ENCODE peak calls at places on chromosomes 12 and 14, in eight cellular contexts. One of them, this sample, is unnamed. For H3K4me1, the result is how much of the 10 kb centered on the place peaks cover.

GRCh38 chr12:96427269-96427729 is 27.1 kb upstream of the CDK17 start:
- DNase-seq in transverse colon: peak
- DNase-seq in heart right ventricle: peak
- DNase-seq in RWPE2: peak
- DNase-seq in upper lobe of right lung: no peak
- DNase-seq in pancreas: peak
- DNase-seq in A549: peak
- DNase-seq in gastrocnemius medialis: peak
- DNase-seq in this sample: no peak

GRCh38 chr12:10395390-10395998 is 5.7 kb upstream of the KLRK1 start:
- DNase-seq in RWPE2: no peak
- DNase-seq in heart right ventricle: peak
- DNase-seq in A549: peak
- DNase-seq in gastrocnemius medialis: peak
- DNase-seq in transverse colon: peak
- DNase-seq in upper lobe of right lung: no peak
- DNase-seq in pancreas: no peak
- DNase-seq in this sample: no peak

GRCh38 chr14:85471156-85471555 is 58.8 kb upstream of the FLRT2 start:
- DNase-seq in gastrocnemius medialis: no peak
- DNase-seq in upper lobe of right lung: no peak
- DNase-seq in pancreas: no peak
- DNase-seq in heart right ventricle: no peak
- DNase-seq in A549: no peak
- DNase-seq in transverse colon: no peak
- DNase-seq in RWPE2: no peak
- DNase-seq in this sample: no peak

GRCh38 chr14:71481215-71481614 is 451.0 kb upstream of the RGS6 start:
- DNase-seq in transverse colon: no peak
- DNase-seq in RWPE2: no peak
- DNase-seq in heart right ventricle: no peak
- DNase-seq in pancreas: no peak
- DNase-seq in gastrocnemius medialis: no peak
- DNase-seq in A549: no peak
- DNase-seq in upper lobe of right lung: no peak
- DNase-seq in this sample: no peak

GRCh38 chr12:90909069-90909676 is 45.8 kb downstream of the CCER1 start:
- DNase-seq in A549: peak
- DNase-seq in gastrocnemius medialis: no peak
- DNase-seq in RWPE2: no peak
- DNase-seq in heart right ventricle: peak
- DNase-seq in pancreas: no peak
- DNase-seq in upper lobe of right lung: no peak
- DNase-seq in transverse colon: no peak
- DNase-seq in this sample: no peak

GRCh38 chr12:116694653-116695463 is 43.0 kb downstream of the SPRING1 start:
- DNase-seq in RWPE2: no peak
- DNase-seq in gastrocnemius medialis: no peak
- DNase-seq in heart right ventricle: no peak
- DNase-seq in A549: no peak
- DNase-seq in pancreas: no peak
- DNase-seq in transverse colon: no peak
- DNase-seq in upper lobe of right lung: no peak
- DNase-seq in this sample: no peak

GRCh38 chr12:126385785-126386184 is 1320.5 kb downstream of the AACS start:
- DNase-seq in heart right ventricle: no peak
- DNase-seq in transverse colon: no peak
- DNase-seq in gastrocnemius medialis: no peak
- DNase-seq in RWPE2: no peak
- DNase-seq in pancreas: no peak
- DNase-seq in A549: no peak
- DNase-seq in upper lobe of right lung: no peak
- DNase-seq in this sample: no peak

GRCh38 chr14:94893411-94894160 is 123.7 kb upstream of the GSC start:
- DNase-seq in RWPE2: no peak
- DNase-seq in heart right ventricle: no peak
- DNase-seq in pancreas: no peak
- DNase-seq in upper lobe of right lung: no peak
- DNase-seq in transverse colon: no peak
- DNase-seq in gastrocnemius medialis: no peak
- DNase-seq in A549: no peak
- DNase-seq in this sample: no peak

GRCh38 chr12:30908389-30909087 is 18.0 kb upstream of the TSPAN11 start:
- DNase-seq in RWPE2: no peak
- DNase-seq in transverse colon: no peak
- DNase-seq in gastrocnemius medialis: no peak
- DNase-seq in upper lobe of right lung: no peak
- DNase-seq in heart right ventricle: no peak
- DNase-seq in pancreas: no peak
- DNase-seq in A549: no peak
- DNase-seq in this sample: no peak

GRCh38 chr12:49627752-49628360 is 4.5 kb downstream of the PRPF40B start:
- DNase-seq in A549: no peak
- DNase-seq in transverse colon: no peak
- DNase-seq in upper lobe of right lung: no peak
- DNase-seq in pancreas: no peak
- DNase-seq in gastrocnemius medialis: no peak
- DNase-seq in RWPE2: no peak
- DNase-seq in heart right ventricle: no peak
- DNase-seq in this sample: no peak

GRCh38 chr12:20214286-20214685 is 154.1 kb upstream of the PDE3A start:
- DNase-seq in A549: no peak
- DNase-seq in upper lobe of right lung: no peak
- DNase-seq in RWPE2: no peak
- DNase-seq in transverse colon: no peak
- DNase-seq in pancreas: no peak
- DNase-seq in gastrocnemius medialis: no peak
- DNase-seq in heart right ventricle: no peak
- DNase-seq in this sample: no peak

GRCh38 chr12:114479831-114480230 is 73.9 kb upstream of the TBX5 start:
- DNase-seq in RWPE2: no peak
- DNase-seq in upper lobe of right lung: no peak
- DNase-seq in A549: no peak
- DNase-seq in gastrocnemius medialis: no peak
- DNase-seq in heart right ventricle: no peak
- DNase-seq in pancreas: no peak
- DNase-seq in transverse colon: no peak
- DNase-seq in this sample: no peak

GRCh38 chr12:8045952-8046944 is 13.7 kb downstream of the FOXJ2 start:
- DNase-seq in RWPE2: no peak
- DNase-seq in upper lobe of right lung: peak
- DNase-seq in heart right ventricle: peak
- DNase-seq in gastrocnemius medialis: peak
- DNase-seq in A549: peak
- DNase-seq in transverse colon: peak
- DNase-seq in pancreas: peak
- DNase-seq in this sample: peak

GRCh38 chr14:49966304-49966809 is 73.5 kb downstream of the ARF6 start:
- DNase-seq in pancreas: peak
- DNase-seq in A549: peak
- DNase-seq in gastrocnemius medialis: no peak
- DNase-seq in RWPE2: no peak
- DNase-seq in upper lobe of right lung: no peak
- DNase-seq in heart right ventricle: no peak
- DNase-seq in transverse colon: peak
- DNase-seq in this sample: no peak

GRCh38 chr14:26828741-26829140 is 230.9 kb upstream of the NOVA1 start:
- DNase-seq in gastrocnemius medialis: no peak
- DNase-seq in pancreas: no peak
- DNase-seq in transverse colon: no peak
- DNase-seq in upper lobe of right lung: no peak
- DNase-seq in RWPE2: no peak
- DNase-seq in A549: no peak
- DNase-seq in heart right ventricle: no peak
- DNase-seq in this sample: no peak

GRCh38 chr12:123773375-123773774 is 11.3 kb downstream of the DNAH10 start:
- DNase-seq in RWPE2: no peak
- DNase-seq in A549: no peak
- DNase-seq in gastrocnemius medialis: no peak
- DNase-seq in transverse colon: no peak
- DNase-seq in pancreas: no peak
- DNase-seq in heart right ventricle: no peak
- DNase-seq in upper lobe of right lung: no peak
- DNase-seq in this sample: no peak

GRCh38 chr14:104680806-104681688 is 8.4 kb upstream of the INF2 start:
- DNase-seq in RWPE2: no peak
- DNase-seq in pancreas: peak
- DNase-seq in transverse colon: peak
- DNase-seq in upper lobe of right lung: peak
- DNase-seq in gastrocnemius medialis: peak
- DNase-seq in A549: peak
- DNase-seq in heart right ventricle: no peak
- DNase-seq in this sample: peak

GRCh38 chr14:66476964-66477363 is 9.2 kb upstream of the CCDC196 start:
- DNase-seq in transverse colon: no peak
- DNase-seq in gastrocnemius medialis: no peak
- DNase-seq in heart right ventricle: no peak
- DNase-seq in RWPE2: no peak
- DNase-seq in A549: no peak
- DNase-seq in pancreas: no peak
- DNase-seq in upper lobe of right lung: no peak
- DNase-seq in this sample: no peak

GRCh38 chr12:57726151-57726883 is 12.2 kb downstream of the AGAP2 start:
- DNase-seq in RWPE2: no peak
- DNase-seq in pancreas: peak
- DNase-seq in upper lobe of right lung: peak
- DNase-seq in transverse colon: peak
- DNase-seq in A549: peak
- DNase-seq in gastrocnemius medialis: peak
- DNase-seq in heart right ventricle: peak
- DNase-seq in this sample: peak

GRCh38 chr14:74973003-74973614 is 17.7 kb upstream of the PGF start:
- DNase-seq in pancreas: no peak
- DNase-seq in gastrocnemius medialis: no peak
- DNase-seq in transverse colon: peak
- DNase-seq in heart right ventricle: peak
- DNase-seq in RWPE2: peak
- DNase-seq in upper lobe of right lung: peak
- DNase-seq in A549: no peak
- DNase-seq in this sample: peak

GRCh38 chr14:104427126-104427851 is 152.3 kb upstream of the C14orf180 start:
- DNase-seq in upper lobe of right lung: peak
- DNase-seq in pancreas: no peak
- DNase-seq in RWPE2: no peak
- DNase-seq in gastrocnemius medialis: no peak
- DNase-seq in heart right ventricle: no peak
- DNase-seq in transverse colon: no peak
- DNase-seq in A549: no peak
- DNase-seq in this sample: peak

GRCh38 chr14:90508073-90508472 is 111.2 kb downstream of the CALM1 start:
- DNase-seq in pancreas: no peak
- DNase-seq in transverse colon: no peak
- DNase-seq in heart right ventricle: no peak
- DNase-seq in A549: no peak
- DNase-seq in RWPE2: no peak
- DNase-seq in upper lobe of right lung: no peak
- DNase-seq in gastrocnemius medialis: no peak
- DNase-seq in this sample: no peak

GRCh38 chr14:44029933-44030332 is 477.1 kb downstream of the FSCB start:
- DNase-seq in heart right ventricle: no peak
- DNase-seq in RWPE2: no peak
- DNase-seq in A549: no peak
- DNase-seq in pancreas: no peak
- DNase-seq in upper lobe of right lung: no peak
- DNase-seq in transverse colon: no peak
- DNase-seq in gastrocnemius medialis: no peak
- DNase-seq in this sample: no peak

DNA sequence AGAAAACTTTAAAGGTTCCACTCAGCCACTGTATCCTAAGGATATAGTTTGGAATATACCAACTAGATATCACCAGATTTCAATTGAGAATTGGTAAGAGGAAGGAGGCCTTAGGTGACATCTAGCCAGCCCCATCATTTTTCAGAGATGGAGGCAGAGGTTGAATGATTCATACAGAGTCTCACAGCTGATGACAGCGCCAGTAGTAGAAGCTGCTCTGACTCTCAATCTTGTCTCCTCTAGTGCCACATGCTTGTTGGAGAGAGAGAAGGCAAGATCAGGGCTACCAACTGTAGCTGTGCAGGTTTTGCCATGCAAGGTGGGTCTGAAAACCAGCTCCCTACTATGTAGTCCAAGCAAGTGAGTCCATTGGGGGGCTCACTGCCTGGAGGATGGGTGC is 6.1 kb downstream of the FRMD6 start:
- DNase-seq in pancreas: no peak
- DNase-seq in gastrocnemius medialis: no peak
- DNase-seq in RWPE2: no peak
- DNase-seq in A549: no peak
- DNase-seq in transverse colon: no peak
- DNase-seq in upper lobe of right lung: no peak
- DNase-seq in heart right ventricle: no peak
- DNase-seq in this sample: no peak
- H3K4me1 ChIP-seq in pancreas: under half
- H3K4me1 ChIP-seq in gastrocnemius medialis: under half
- H3K4me1 ChIP-seq in RWPE2: half or more
- H3K4me1 ChIP-seq in A549: under half
- H3K4me1 ChIP-seq in transverse colon: under half
- H3K4me1 ChIP-seq in upper lobe of right lung: under half
- H3K4me1 ChIP-seq in heart right ventricle: half or more
- H3K4me1 ChIP-seq in this sample: under half

GRCh38 chr12:22544038-22544979 is at the start of gene C2CD5:
- DNase-seq in transverse colon: peak
- DNase-seq in RWPE2: peak
- DNase-seq in A549: peak
- DNase-seq in gastrocnemius medialis: peak
- DNase-seq in upper lobe of right lung: peak
- DNase-seq in pancreas: peak
- DNase-seq in heart right ventricle: peak
- DNase-seq in this sample: peak
- TF ChIP-seq CTCF in transverse colon: peak
- TF ChIP-seq CTCF in RWPE2: peak
- TF ChIP-seq CTCF in A549: peak
- TF ChIP-seq CTCF in gastrocnemius medialis: peak
- TF ChIP-seq CTCF in upper lobe of right lung: no peak
- TF ChIP-seq CTCF in pancreas: no peak
- TF ChIP-seq CTCF in heart right ventricle: peak
- TF ChIP-seq CTCF in this sample: peak

GRCh38 chr14:38089123-38089522 is 118.6 kb upstream of the SSTR1 start:
- DNase-seq in gastrocnemius medialis: no peak
- DNase-seq in A549: no peak
- DNase-seq in RWPE2: no peak
- DNase-seq in upper lobe of right lung: no peak
- DNase-seq in pancreas: no peak
- DNase-seq in heart right ventricle: no peak
- DNase-seq in transverse colon: no peak
- DNase-seq in this sample: no peak
- H3K4me3 ChIP-seq in gastrocnemius medialis: peak
- H3K4me3 ChIP-seq in A549: no peak
- H3K4me3 ChIP-seq in RWPE2: no peak
- H3K4me3 ChIP-seq in upper lobe of right lung: peak
- H3K4me3 ChIP-seq in pancreas: no peak
- H3K4me3 ChIP-seq in heart right ventricle: peak
- H3K4me3 ChIP-seq in transverse colon: peak
- H3K4me3 ChIP-seq in this sample: peak

DNA sequence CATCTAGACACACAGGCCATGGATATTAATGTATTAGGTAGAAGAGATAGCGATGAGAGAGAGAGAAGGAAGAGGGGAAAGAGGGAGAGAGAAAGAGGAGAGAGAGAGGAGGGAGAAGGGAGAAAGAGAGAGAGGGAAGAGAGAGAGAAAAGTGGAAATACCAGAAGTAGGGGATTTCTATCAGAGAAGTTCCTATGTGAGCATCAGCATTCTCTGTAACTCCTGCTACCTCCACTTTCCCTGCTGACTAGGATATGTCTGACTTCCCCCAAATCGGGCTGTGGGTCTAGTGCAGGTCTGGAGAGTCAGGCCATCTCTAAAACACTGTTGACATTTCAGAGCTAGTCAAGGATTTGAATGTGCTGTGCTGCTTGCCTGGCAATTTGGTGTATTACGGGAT is 3.6 kb downstream of the ARHGDIB start:
- DNase-seq in transverse colon: peak
- DNase-seq in RWPE2: no peak
- DNase-seq in A549: no peak
- DNase-seq in heart right ventricle: no peak
- DNase-seq in gastrocnemius medialis: no peak
- DNase-seq in pancreas: no peak
- DNase-seq in upper lobe of right lung: no peak
- DNase-seq in this sample: no peak
- H3K4me1 ChIP-seq in transverse colon: under half
- H3K4me1 ChIP-seq in RWPE2: under half
- H3K4me1 ChIP-seq in A549: under half
- H3K4me1 ChIP-seq in heart right ventricle: half or more
- H3K4me1 ChIP-seq in gastrocnemius medialis: under half
- H3K4me1 ChIP-seq in pancreas: under half
- H3K4me1 ChIP-seq in upper lobe of right lung: under half
- H3K4me1 ChIP-seq in this sample: under half